ENCODE peak calls at places on chromosome 17, in seven cellular contexts. E is left ventricle myocardium inferior, X is GM23338, J is heart right ventricle, F is DND-41, K is A549, Y is IMR-90. D is an unnamed sample.
A peak's percentile ranks its signal among the peaks of the same experiment; 100 is the strongest.

GRCh38 chr17:3894927-3895343 is 2.1 kb upstream of the CAMKK1 start:
- DNase-seq in F (no peak), X (no peak), J (peak; percentile 69), K (no peak), E (no peak), Y (peak; percentile 47), D (no peak)

GRCh38 chr17:67544364-67544763 is 167.3 kb downstream of the PITPNC1 start:
- DNase-seq in K (no peak), Y (no peak), E (no peak), F (no peak), J (no peak), X (no peak), D (no peak)

GRCh38 chr17:1568950-1569810 is 6.6 kb upstream of the PITPNA start:
- DNase-seq in X (no peak), F (no peak), Y (no peak), K (no peak), J (no peak), E (no peak), D (no peak)

GRCh38 chr17:46950997-46951621 is 27.9 kb downstream of the RPRML start:
- DNase-seq in X (no peak), F (no peak), Y (no peak), E (no peak), K (no peak), J (no peak), D (no peak)

GRCh38 chr17:47949197-47949759 is 7.9 kb downstream of the PNPO start:
- DNase-seq in E (peak; percentile 90), Y (peak; percentile 82), X (peak; percentile 96), F (peak; percentile 72), J (peak; percentile 88), K (peak; percentile 80), D (peak; percentile 92)

GRCh38 chr17:20156196-20157077 is 147.3 kb downstream of the SPECC1 start:
- DNase-seq in Y (peak; percentile 25), K (peak; percentile 62), X (peak; percentile 84), E (no peak), F (no peak), J (no peak), D (peak; percentile 3)

GRCh38 chr17:75459590-75460267 is 3.3 kb downstream of the TMEM94 start:
- DNase-seq in X (no peak), J (no peak), F (no peak), K (no peak), Y (no peak), E (no peak), D (no peak)

GRCh38 chr17:34487616-34488015 is 91.8 kb upstream of the TMEM132E start:
- DNase-seq in J (no peak), K (no peak), Y (no peak), X (peak; percentile 53), F (peak; percentile 20), E (no peak), D (no peak)

DNA sequence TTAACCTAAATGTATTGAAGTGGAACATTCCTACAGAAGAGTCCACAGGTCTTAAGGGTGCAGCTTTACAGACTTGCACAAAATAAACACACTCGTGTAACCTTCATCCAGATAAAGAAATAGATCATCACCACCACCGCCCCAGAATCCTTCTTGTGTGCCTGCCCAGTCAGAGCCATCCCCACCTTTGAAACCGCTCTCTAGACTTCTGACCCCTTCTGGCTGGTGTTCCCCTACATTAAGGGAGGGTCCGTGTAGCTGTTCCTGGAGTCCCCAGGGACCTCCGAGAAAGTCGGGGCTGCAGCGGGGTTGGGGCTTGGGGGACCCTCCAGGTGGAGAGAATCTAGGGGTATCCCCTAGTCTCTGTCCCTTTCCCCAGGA is 9.4 kb downstream of the TBX4 start:
- DNase-seq in F (no peak), Y (no peak), J (no peak), K (no peak), E (no peak), X (no peak), D (no peak)
- TF ChIP-seq CTCF in F (no peak), Y (no peak), J (no peak), K (no peak), E (no peak), X (no peak), D (no peak)

GRCh38 chr17:44110823-44111633 is 12.4 kb downstream of the HDAC5 start:
- DNase-seq in X (peak; percentile 95), E (peak; percentile 99), K (peak; percentile 86), Y (peak; percentile 86), J (peak; percentile 99), F (peak; percentile 86), D (peak; percentile 97)

GRCh38 chr17:44106801-44107200 is 16.6 kb downstream of the HDAC5 start:
- DNase-seq in J (no peak), F (no peak), Y (no peak), E (no peak), X (no peak), K (no peak), D (no peak)

GRCh38 chr17:44109312-44109630 is 14.2 kb downstream of the HDAC5 start:
- DNase-seq in J (no peak), F (no peak), Y (no peak), X (no peak), K (no peak), E (no peak), D (no peak)

GRCh38 chr17:44110011-44110686 is 13.3 kb downstream of the HDAC5 start:
- DNase-seq in Y (no peak), F (no peak), K (no peak), J (no peak), X (no peak), E (no peak), D (no peak)

DNA sequence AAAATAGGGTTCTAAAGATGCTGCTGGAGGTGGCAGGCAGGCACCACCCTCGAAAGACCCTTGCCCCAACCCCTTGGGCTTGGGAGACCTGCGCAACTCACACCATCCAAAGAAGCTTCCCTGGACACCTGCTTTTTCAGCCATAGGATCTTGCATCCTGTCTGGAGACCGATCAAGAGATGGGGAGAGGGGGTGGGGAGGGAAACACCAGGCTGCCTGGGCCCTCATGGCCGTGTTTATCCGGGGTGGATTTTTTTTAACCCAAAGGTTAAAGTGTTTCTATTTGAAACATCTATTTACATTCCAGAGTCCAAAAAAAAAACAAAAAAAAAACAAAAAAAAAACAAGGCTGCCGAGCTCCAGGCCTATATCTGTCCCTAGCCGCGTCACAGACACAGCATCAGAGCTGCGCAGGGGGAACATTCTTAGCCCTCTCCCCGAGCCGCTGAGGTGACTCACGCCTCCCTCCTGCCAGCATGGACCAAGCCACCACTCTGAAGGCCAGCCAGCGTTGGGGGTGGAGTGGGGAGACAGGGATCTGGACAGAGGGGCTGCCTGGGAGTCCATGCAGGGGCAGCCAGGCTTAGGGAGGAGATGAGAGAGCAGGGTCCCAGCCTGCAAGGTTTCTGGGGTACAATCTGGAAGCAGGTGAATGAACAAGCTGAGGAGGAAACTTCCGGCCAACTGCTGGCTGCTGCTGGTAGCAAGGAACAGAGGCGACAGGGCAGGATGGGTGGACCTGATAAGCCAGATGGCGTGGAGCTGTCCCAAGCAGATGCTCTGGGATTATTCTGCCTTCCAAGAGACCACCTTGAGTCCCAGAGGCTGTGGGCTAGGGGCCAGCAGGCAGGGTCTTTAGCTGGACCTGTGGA is 14.8 kb downstream of the HDAC5 start:
- DNase-seq in Y (peak; percentile 98), E (peak; percentile 85), F (no peak), J (peak; percentile 91), K (peak; percentile 96), X (no peak), D (peak; percentile 97)
- H3K4me3 ChIP-seq in Y (no peak overlapping the region), E (peak overlapping the region; percentile 71), F (no peak overlapping the region), J (peak overlapping the region; percentile 60), K (peak overlapping the region; percentile 15), X (no peak overlapping the region), D (peak overlapping the region; percentile 61)

GRCh38 chr17:64236827-64237403 is 26.1 kb downstream of the TEX2 start:
- DNase-seq in K (peak; percentile 44), X (peak; percentile 78), E (no peak), J (no peak), Y (no peak), F (no peak), D (no peak)
- TF ChIP-seq CTCF in K (no peak), X (no peak), E (peak; percentile 35), J (no peak), Y (peak; percentile 16), F (peak; percentile 37), D (no peak)

GRCh38 chr17:69059458-69060205 is 1.1 kb downstream of the ABCA9 start:
- DNase-seq in F (no peak), K (no peak), X (no peak), Y (no peak), E (no peak), J (no peak), D (peak; percentile 11)
- H3K4me3 ChIP-seq in F (no peak overlapping the region), K (no peak overlapping the region), X (no peak overlapping the region), Y (no peak overlapping the region), E (peak overlapping the region; percentile 54), J (peak overlapping the region; percentile 33), D (no peak overlapping the region)

GRCh38 chr17:17498606-17499301 is 2.6 kb upstream of the RASD1 start:
- DNase-seq in Y (no peak), X (no peak), J (no peak), E (no peak), K (no peak), F (no peak), D (no peak)
- TF ChIP-seq CTCF in Y (no peak), X (no peak), J (no peak), E (no peak), K (no peak), F (no peak), D (no peak)

GRCh38 chr17:30997270-30997669 is 26.4 kb downstream of the RNF135 start:
- DNase-seq in X (no peak), F (no peak), J (no peak), E (no peak), Y (no peak), K (no peak), D (no peak)

GRCh38 chr17:30995347-30995746 is 24.5 kb downstream of the RNF135 start:
- DNase-seq in Y (peak; percentile 13), E (no peak), J (no peak), F (no peak), X (no peak), K (no peak), D (no peak)

GRCh38 chr17:30990458-30990857 is 19.6 kb downstream of the RNF135 start:
- DNase-seq in Y (no peak), J (no peak), K (no peak), E (no peak), X (no peak), F (no peak), D (no peak)

GRCh38 chr17:30996481-30996880 is 25.6 kb downstream of the RNF135 start:
- DNase-seq in X (no peak), Y (no peak), F (no peak), E (no peak), J (no peak), K (no peak), D (no peak)

GRCh38 chr17:30992551-30992950 is 21.7 kb downstream of the RNF135 start:
- DNase-seq in X (peak; percentile 29), K (no peak), Y (no peak), E (no peak), F (no peak), J (no peak), D (no peak)
- H3K4me3 ChIP-seq in X (no peak overlapping the region), K (no peak overlapping the region), Y (no peak overlapping the region), E (no peak overlapping the region), F (no peak overlapping the region), J (no peak overlapping the region), D (no peak overlapping the region)

GRCh38 chr17:42088736-42089135 is 9.5 kb downstream of the ZNF385C start:
- DNase-seq in E (no peak), K (no peak), Y (no peak), X (no peak), F (no peak), J (no peak), D (no peak)

GRCh38 chr17:42090964-42091790 is 7.1 kb downstream of the ZNF385C start:
- DNase-seq in K (no peak), E (no peak), J (no peak), Y (no peak), X (no peak), F (no peak), D (no peak)

GRCh38 chr17:42087042-42087701 is 11.1 kb downstream of the ZNF385C start:
- DNase-seq in X (no peak), K (no peak), E (no peak), J (no peak), Y (no peak), F (no peak), D (no peak)

GRCh38 chr17:42087736-42088705 is 10.3 kb downstream of the ZNF385C start:
- DNase-seq in K (no peak), F (no peak), X (no peak), E (no peak), Y (no peak), J (no peak), D (no peak)
- TF ChIP-seq CTCF in K (no peak), F (no peak), X (no peak), E (no peak), Y (no peak), J (no peak), D (no peak)

D was measured in foreskin fibroblast.